ENCODE peak calls at places on chromosomes 4 and X, in eight cellular contexts. E, R, F, W, D, V, G and O are unnamed samples.

GRCh38 chr4:83947811-83948210 is 411.9 kb downstream of the GPAT3 start:
- DNase-seq in D (no peak), W (no peak), G (no peak), F (no peak), E (no peak), R (peak; percentile 26), V (no peak), O (no peak)

GRCh38 chr4:121221608-121222007 is 57.5 kb upstream of the TNIP3 start:
- DNase-seq in E (no peak), R (no peak), V (no peak), D (no peak), G (no peak), F (no peak), W (no peak), O (no peak)

GRCh38 chr4:121370729-121371325 is 10.0 kb downstream of the QRFPR start:
- DNase-seq in W (no peak), D (no peak), R (peak; percentile 9), E (peak; percentile 19), V (peak; percentile 4), F (peak; percentile 30), G (no peak), O (peak; percentile 55)

GRCh38 chr4:31984872-31985271 is 1264.7 kb downstream of the PCDH7 start:
- DNase-seq in E (no peak), G (no peak), D (no peak), W (no peak), F (no peak), V (no peak), R (no peak), O (peak; percentile 8)

GRCh38 chr4:1246901-1247810 is 1.8 kb downstream of the CTBP1 start:
- DNase-seq in D (peak; percentile 76), G (no peak), R (no peak), E (no peak), W (no peak), V (peak; percentile 66), F (no peak), O (peak; percentile 14)

GRCh38 chr4:42339935-42340406 is 57.3 kb upstream of the SHISA3 start:
- DNase-seq in D (no peak), G (no peak), R (no peak), F (no peak), V (no peak), E (no peak), W (no peak), O (no peak)

GRCh38 chrX:45134775-45135174 is 65.9 kb downstream of the DIPK2B start:
- DNase-seq in E (no peak), V (no peak), G (no peak), R (no peak), D (no peak), W (no peak), F (no peak), O (no peak)

GRCh38 chr4:81814909-81815539 is 343.3 kb upstream of the RASGEF1B start:
- DNase-seq in F (no peak), G (no peak), D (no peak), R (no peak), E (no peak), V (no peak), W (peak; percentile 56), O (peak; percentile 43)

GRCh38 chr4:186724861-186725419 is 1.3 kb upstream of the FAT1 start:
- DNase-seq in E (peak; percentile 7), W (no peak), G (no peak), D (no peak), V (no peak), R (no peak), F (no peak), O (peak; percentile 63)

GRCh38 chrX:640641-641040 is 10.1 kb downstream of the SHOX start:
- DNase-seq in E (no peak), D (no peak), F (no peak), G (no peak), V (no peak), R (no peak), W (no peak), O (no peak)

GRCh38 chr4:114019276-114019971 is 40.0 kb upstream of the ARSJ start:
- DNase-seq in F (no peak), D (no peak), W (no peak), V (no peak), R (no peak), G (no peak), E (no peak), O (no peak)

GRCh38 chrX:28668303-28668702 is 81.1 kb downstream of the IL1RAPL1 start:
- DNase-seq in W (no peak), E (no peak), G (no peak), F (no peak), V (no peak), R (no peak), D (no peak), O (no peak)

GRCh38 chr4:126097155-126097554 is 782.4 kb downstream of the FAT4 start:
- DNase-seq in D (no peak), G (no peak), R (no peak), E (no peak), F (no peak), W (no peak), V (no peak), O (no peak)

GRCh38 chrX:53571494-53571893 is 115.0 kb downstream of the HUWE1 start:
- DNase-seq in R (no peak), E (no peak), V (no peak), G (no peak), F (no peak), W (no peak), D (no peak), O (no peak)

GRCh38 chr4:94758141-94758699 is 465 bp downstream of the BMPR1B start:
- DNase-seq in D (no peak), R (peak; percentile 42), G (no peak), W (peak; percentile 5), E (peak; percentile 23), F (no peak), V (peak; percentile 29), O (peak; percentile 43)

GRCh38 chrX:15356444-15356843 is 21.1 kb upstream of the PIGA start:
- DNase-seq in R (no peak), F (no peak), G (no peak), D (no peak), W (no peak), V (no peak), E (no peak), O (no peak)

GRCh38 chrX:105662248-105662647 is 160.1 kb upstream of the NRK start:
- DNase-seq in F (no peak), E (no peak), G (no peak), V (no peak), W (no peak), D (no peak), R (no peak), O (no peak)

GRCh38 chrX:116246261-116246660 is 75.7 kb downstream of the AGTR2 start:
- DNase-seq in E (no peak), D (no peak), R (no peak), G (no peak), F (no peak), V (no peak), W (no peak), O (peak; percentile 51)

GRCh38 chr4:38193464-38193863 is 233.3 kb downstream of the PTTG2 start:
- DNase-seq in D (no peak), F (no peak), W (no peak), V (no peak), R (no peak), E (no peak), G (no peak), O (peak; percentile 49)

GRCh38 chrX:123648028-123648810 is 84.6 kb downstream of the THOC2 start:
- DNase-seq in E (no peak), D (no peak), W (no peak), F (no peak), V (no peak), R (peak; percentile 44), G (no peak), O (peak; percentile 77)

GRCh38 chr4:38152305-38152704 is 192.1 kb downstream of the PTTG2 start:
- DNase-seq in E (no peak), W (no peak), V (no peak), F (no peak), R (no peak), D (no peak), G (no peak), O (no peak)

GRCh38 chr4:148271166-148271565 is 171.0 kb downstream of the NR3C2 start:
- DNase-seq in F (no peak), D (no peak), R (no peak), V (no peak), E (no peak), G (no peak), W (no peak), O (no peak)

GRCh38 chr4:177214935-177215334 is 94.7 kb upstream of the NEIL3 start:
- DNase-seq in W (no peak), E (no peak), F (peak; percentile 26), D (no peak), R (no peak), G (no peak), V (no peak), O (peak; percentile 89)

GRCh38 chrX:109840585-109840984 is 107.5 kb upstream of the ACSL4 start:
- DNase-seq in G (no peak), W (no peak), R (no peak), F (peak; percentile 75), E (peak; percentile 79), D (no peak), V (no peak), O (peak; percentile 90)